ENCODE peak calls at places on chromosomes 4 and X, in ten cellular contexts. J is fibroblast of lung, I is breast epithelium, M is tibial artery, S is right cardiac atrium, N is uterus, L is upper lobe of right lung, A is GM23248, O is endothelial cell of umbilical vein, T is MM.1S. G is an unnamed sample. For H3K4me1, the result is how much of the 10 kb centered on the place peaks cover.

GRCh38 chrX:38664285-38664684 is 102.9 kb downstream of the TSPAN7 start:
- DNase-seq in J (peak), I (no peak), M (no peak), S (no peak), N (no peak), L (no peak), A (peak), O (peak), T (peak), G (no peak)

GRCh38 chr4:170769857-170770256 is 680.1 kb upstream of the AADAT start:
- DNase-seq in J (no peak), I (no peak), M (no peak), S (no peak), N (no peak), L (no peak), A (no peak), O (no peak), T (no peak), G (peak)

GRCh38 chr4:57078685-57079521 is 31.3 kb downstream of the IGFBP7 start:
- DNase-seq in J (no peak), I (no peak), M (no peak), S (no peak), N (no peak), L (no peak), A (no peak), O (peak), T (no peak), G (peak)

GRCh38 chr4:164800786-164801185 is 46.9 kb downstream of the SMIM31 start:
- DNase-seq in J (no peak), I (no peak), M (no peak), S (no peak), N (no peak), L (no peak), A (no peak), O (no peak), T (no peak), G (no peak)

GRCh38 chrX:69314436-69315348 is 149.4 kb upstream of the PJA1 start:
- DNase-seq in J (no peak), I (no peak), M (no peak), S (peak), N (no peak), L (no peak), A (no peak), O (no peak), T (no peak), G (no peak)

GRCh38 chr4:144649646-144650045 is 3.7 kb downstream of the HHIP start:
- DNase-seq in J (no peak), I (no peak), M (no peak), S (no peak), N (no peak), L (no peak), A (no peak), O (peak), T (no peak), G (no peak)

GRCh38 chrX:1147641-1148515 is 64.6 kb downstream of the CRLF2 start:
- DNase-seq in J (no peak), I (peak), M (no peak), S (no peak), N (no peak), L (no peak), A (no peak), O (no peak), T (no peak), G (no peak)

GRCh38 chr4:121721700-121722099 is 24.9 kb upstream of the ANXA5 start:
- DNase-seq in J (no peak), I (no peak), M (no peak), S (no peak), N (no peak), L (no peak), A (no peak), O (no peak), T (no peak), G (no peak)

GRCh38 chr4:140448162-140448561 is 20.7 kb upstream of the CLGN start:
- DNase-seq in J (peak), I (no peak), M (no peak), S (no peak), N (no peak), L (no peak), A (no peak), O (no peak), T (no peak), G (no peak)

GRCh38 chrX:109310031-109310430 is 171.9 kb downstream of the GUCY2F start:
- DNase-seq in J (no peak), I (no peak), M (no peak), S (peak), N (no peak), L (no peak), A (no peak), O (no peak), T (no peak), G (no peak)

GRCh38 chr4:16090306-16090705 is 6.5 kb upstream of the PROM1 start:
- DNase-seq in J (no peak), I (no peak), M (no peak), S (no peak), N (no peak), L (no peak), A (no peak), O (no peak), T (no peak), G (peak)

GRCh38 chr4:110778526-110778925 is 155.6 kb upstream of the PITX2 start:
- DNase-seq in J (peak), I (no peak), M (no peak), S (no peak), N (no peak), L (no peak), A (peak), O (no peak), T (no peak), G (peak)

GRCh38 chrX:130048686-130049222 is 61.5 kb downstream of the ELF4 start:
- DNase-seq in J (no peak), I (no peak), M (no peak), S (no peak), N (no peak), L (no peak), A (no peak), O (no peak), T (no peak), G (no peak)

GRCh38 chrX:150566734-150567182 is 1.7 kb upstream of the MTM1 start:
- DNase-seq in J (no peak), I (no peak), M (no peak), S (no peak), N (no peak), L (no peak), A (no peak), O (no peak), T (no peak), G (no peak)

GRCh38 chr4:98506462-98507132 is 151.8 kb downstream of the TSPAN5 start:
- DNase-seq in J (no peak), I (no peak), M (no peak), S (no peak), N (no peak), L (no peak), A (no peak), O (peak), T (no peak), G (no peak)

GRCh38 chr4:185916231-185916630 is 104.2 kb upstream of the SORBS2 start:
- DNase-seq in J (no peak), I (no peak), M (no peak), S (no peak), N (no peak), L (no peak), A (no peak), O (no peak), T (no peak), G (no peak)

GRCh38 chr4:126954537-126955291 is 678.0 kb upstream of the INTU start:
- DNase-seq in J (no peak), I (no peak), M (no peak), S (no peak), N (no peak), L (no peak), A (peak), O (no peak), T (no peak), G (no peak)

GRCh38 chrX:7746861-7747260 is 96.1 kb upstream of the VCX start:
- DNase-seq in J (no peak), I (no peak), M (no peak), S (no peak), N (no peak), L (no peak), A (peak), O (no peak), T (no peak), G (peak)

GRCh38 chr4:108097990-108098553 is 70.7 kb downstream of the LEF1 start:
- DNase-seq in J (no peak), I (no peak), M (no peak), S (no peak), N (no peak), L (no peak), A (no peak), O (no peak), T (no peak), G (no peak)

GRCh38 chrX:117992324-117992723 is 124.3 kb downstream of the KLHL13 start:
- DNase-seq in J (no peak), I (no peak), M (no peak), S (no peak), N (no peak), L (no peak), A (no peak), O (no peak), T (no peak), G (no peak)

GRCh38 chr4:17981063-17981462 is 40.5 kb downstream of the LCORL start:
- DNase-seq in J (peak), I (no peak), M (no peak), S (no peak), N (no peak), L (no peak), A (peak), O (no peak), T (no peak), G (peak)

GRCh38 chr4:147139455-147140198 is 194.0 kb upstream of the TTC29 start:
- DNase-seq in J (no peak), I (no peak), M (no peak), S (no peak), N (no peak), L (no peak), A (no peak), O (no peak), T (peak), G (no peak)

DNA sequence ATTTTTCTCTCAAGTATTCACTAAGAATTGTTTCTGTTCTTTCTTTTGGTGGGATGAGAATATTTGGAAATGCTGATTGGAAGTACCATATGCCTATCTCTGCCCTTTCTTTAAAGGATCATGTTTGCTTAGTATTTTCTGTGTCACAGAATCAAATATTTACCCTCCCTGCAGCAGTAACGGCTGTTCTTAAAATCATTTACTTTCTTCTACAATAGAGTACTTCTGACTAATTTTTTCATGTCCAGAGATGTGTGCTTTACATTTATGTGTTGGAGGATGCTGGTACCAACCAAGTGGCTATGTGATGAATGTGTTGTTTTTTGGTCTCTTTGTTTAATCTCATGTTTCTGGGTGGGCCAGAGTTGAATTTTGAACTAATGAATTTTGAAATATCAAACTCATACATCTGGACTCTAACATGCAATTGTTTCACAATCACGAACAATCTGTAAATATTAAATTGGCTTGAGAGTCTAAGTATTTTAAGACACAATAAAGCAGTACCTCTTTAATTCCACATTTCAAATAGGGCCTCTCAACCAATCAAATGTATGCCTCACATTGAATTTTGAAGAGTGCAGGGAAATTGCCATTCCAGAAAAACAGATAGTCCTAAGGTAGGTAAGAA is 59.4 kb upstream of the ARSJ start:
- DNase-seq in J (peak), I (no peak), M (no peak), S (no peak), N (no peak), L (no peak), A (no peak), O (no peak), T (no peak), G (no peak)
- H3K4me1 ChIP-seq in J (under half), I (under half), M (under half), S (under half), N (under half), L (under half), A (under half), O (under half), T (under half), G (under half)

DNA sequence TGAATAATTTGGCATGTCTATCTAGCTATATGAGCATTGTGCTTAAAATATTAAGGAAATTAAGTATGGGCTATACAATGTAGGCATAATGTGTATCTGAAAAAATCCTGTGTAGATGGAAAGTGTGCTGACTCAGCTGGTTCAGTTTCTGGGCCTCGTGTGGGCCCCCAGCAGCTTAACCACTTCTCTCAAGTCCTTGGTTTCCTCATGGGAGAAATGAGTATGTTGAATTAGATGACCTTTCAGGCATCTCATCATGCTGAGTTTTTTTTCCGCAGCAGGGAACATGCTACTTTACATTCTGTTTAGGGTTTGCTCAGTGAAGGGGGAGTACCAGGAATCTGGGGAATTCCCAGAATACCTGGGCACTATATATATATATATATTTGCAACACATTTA is 30.5 kb downstream of the RHOH start:
- DNase-seq in J (no peak), I (no peak), M (no peak), S (no peak), N (no peak), L (no peak), A (no peak), O (no peak), T (peak), G (no peak)
- H3K4me1 ChIP-seq in J (under half), I (under half), M (under half), S (under half), N (under half), L (under half), A (under half), O (under half), T (under half), G (under half)

DNA sequence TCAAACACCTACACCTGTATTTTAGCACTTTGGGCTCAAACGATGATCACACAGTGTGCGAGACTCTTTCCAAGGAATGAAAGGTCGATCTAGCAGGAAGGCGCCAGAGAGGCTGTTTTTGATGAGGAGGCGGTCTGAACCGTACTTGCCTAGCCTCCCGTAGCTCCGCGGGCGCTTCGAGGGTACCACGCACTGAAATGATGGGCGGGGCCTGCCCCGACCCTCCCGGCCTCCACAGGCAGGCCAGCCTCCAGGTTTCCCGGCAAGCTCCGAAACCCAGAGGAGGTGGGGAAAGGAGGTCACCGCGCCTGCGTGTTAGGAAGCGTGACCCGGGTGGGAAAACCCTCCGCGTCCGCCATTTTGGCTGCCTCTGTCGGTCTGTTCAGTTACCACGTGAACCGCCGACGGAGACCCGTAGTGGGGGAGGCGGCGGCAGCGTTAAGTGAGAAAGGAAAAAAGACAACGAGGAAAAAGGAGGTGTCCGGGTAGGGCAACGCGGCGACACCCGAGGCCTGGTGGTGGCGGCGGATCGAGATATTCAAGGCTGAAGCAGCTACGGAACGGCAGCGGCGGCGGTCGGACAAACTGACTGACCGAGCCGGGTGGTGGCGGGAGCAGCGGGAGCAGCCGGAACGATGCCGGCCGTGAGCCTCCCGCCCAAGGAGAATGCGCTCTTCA is at the start of gene NAA15:
- DNase-seq in J (peak), I (peak), M (peak), S (peak), N (peak), L (peak), A (peak), O (peak), T (peak), G (peak)
- H3K4me1 ChIP-seq in J (under half), I (under half), M (under half), S (under half), N (under half), L (under half), A (under half), O (under half), T (under half), G (under half)

GRCh38 chr4:168840988-168841681 is 168.9 kb downstream of the CBR4 start:
- DNase-seq in J (no peak), I (no peak), M (no peak), S (peak), N (no peak), L (no peak), A (no peak), O (no peak), T (no peak), G (no peak)

GRCh38 chr4:168842186-168842585 is 167.9 kb downstream of the CBR4 start:
- DNase-seq in J (no peak), I (no peak), M (no peak), S (no peak), N (no peak), L (no peak), A (no peak), O (no peak), T (no peak), G (peak)

GRCh38 chr4:168839758-168840385 is 170.2 kb downstream of the CBR4 start:
- DNase-seq in J (peak), I (no peak), M (no peak), S (no peak), N (peak), L (no peak), A (no peak), O (no peak), T (no peak), G (no peak)

GRCh38 chr4:168840386-168840763 is 169.7 kb downstream of the CBR4 start:
- DNase-seq in J (no peak), I (no peak), M (no peak), S (no peak), N (no peak), L (no peak), A (no peak), O (no peak), T (no peak), G (no peak)

DNA sequence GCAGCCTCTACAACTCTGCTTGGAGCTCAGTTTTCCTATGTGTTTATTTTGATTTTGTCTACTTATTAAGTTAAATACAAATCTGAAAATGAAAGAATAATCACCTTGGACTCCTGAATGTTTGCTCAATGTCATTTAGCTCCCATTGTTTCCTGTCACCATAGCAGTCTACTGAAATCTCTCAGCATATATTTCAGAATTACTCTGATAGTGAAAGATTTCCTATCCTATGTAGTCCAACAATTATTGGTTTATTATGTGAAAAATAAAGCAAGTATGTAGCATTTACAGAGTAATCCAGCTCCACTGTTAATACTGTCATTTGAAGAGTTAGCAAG is 168.4 kb downstream of the CBR4 start:
- DNase-seq in J (no peak), I (no peak), M (no peak), S (no peak), N (no peak), L (no peak), A (no peak), O (no peak), T (no peak), G (no peak)
- H3K4me1 ChIP-seq in J (under half), I (under half), M (half or more), S (under half), N (under half), L (under half), A (under half), O (under half), T (under half), G (half or more)

DNA sequence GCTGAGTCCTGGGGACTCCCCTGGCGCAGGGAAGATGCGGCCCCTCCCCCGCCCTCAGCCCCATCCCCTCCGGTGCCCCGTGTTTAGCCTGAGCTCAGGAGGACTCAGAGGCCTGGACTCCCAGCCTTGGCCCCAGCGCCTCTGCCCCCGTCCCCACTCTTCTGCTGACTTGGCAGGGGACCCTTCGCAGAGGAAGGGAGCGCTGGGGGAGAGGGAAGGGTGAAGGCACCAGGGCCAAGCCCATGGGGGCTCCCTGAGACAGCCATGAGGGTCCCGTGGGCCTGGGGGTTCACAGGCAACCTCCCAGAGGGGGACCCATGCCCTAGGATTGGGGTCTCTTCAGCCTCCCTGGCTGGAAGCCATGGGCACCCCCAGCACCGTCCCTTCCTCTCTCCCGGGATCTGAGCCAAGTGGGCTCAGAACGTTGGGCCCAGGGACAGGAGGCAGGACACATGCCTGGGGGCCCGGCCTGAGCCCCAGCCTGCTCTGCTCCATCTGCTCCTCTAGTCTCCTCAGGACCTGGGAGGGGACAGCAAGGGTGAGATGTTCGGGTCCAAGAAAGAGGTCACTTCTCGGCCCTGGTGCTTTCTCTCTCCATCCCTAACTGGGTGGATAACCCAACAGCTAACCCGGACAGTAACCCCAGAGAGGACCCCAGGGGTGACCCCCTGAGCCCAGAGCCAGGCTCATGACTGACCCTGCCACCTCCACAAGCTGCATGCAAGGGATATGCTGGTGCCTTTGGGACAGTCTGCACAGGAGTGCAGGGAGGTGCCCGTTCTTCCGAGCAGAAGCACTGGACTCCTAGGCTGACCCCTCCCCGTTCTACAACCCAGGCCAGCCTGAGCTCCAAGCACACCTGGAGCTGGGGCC is 1.5 kb upstream of the CPLX1 start:
- DNase-seq in J (no peak), I (peak), M (peak), S (peak), N (no peak), L (peak), A (no peak), O (no peak), T (no peak), G (no peak)
- H3K4me1 ChIP-seq in J (under half), I (under half), M (under half), S (under half), N (under half), L (under half), A (under half), O (under half), T (under half), G (under half)

DNA sequence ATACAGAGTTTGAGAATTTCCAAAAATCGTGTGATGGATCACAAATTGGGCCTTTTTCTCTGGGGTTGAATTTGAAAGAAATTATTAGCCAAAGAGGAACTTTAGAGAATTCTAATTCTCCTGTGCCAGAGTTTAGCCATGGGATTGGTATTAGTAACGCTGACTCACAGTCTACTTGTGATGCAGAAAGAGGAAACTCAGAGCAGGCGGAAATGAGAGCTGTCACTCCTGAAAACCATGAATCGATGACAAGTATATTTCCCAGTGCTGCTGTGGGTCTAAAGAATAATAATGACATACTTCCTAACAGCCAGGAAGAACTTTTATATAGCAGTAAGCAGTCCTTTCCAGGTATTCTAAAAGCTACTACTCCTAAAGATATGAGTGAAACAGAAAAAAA is 64.9 kb downstream of the N4BP2 start:
- DNase-seq in J (peak), I (no peak), M (no peak), S (no peak), N (no peak), L (no peak), A (peak), O (peak), T (no peak), G (peak)
- H3K4me1 ChIP-seq in J (under half), I (under half), M (under half), S (under half), N (under half), L (under half), A (under half), O (under half), T (under half), G (under half)

GRCh38 chr4:112284166-112284565 is 1.5 kb downstream of the TIFA start:
- DNase-seq in J (peak), I (no peak), M (no peak), S (no peak), N (no peak), L (no peak), A (peak), O (peak), T (no peak), G (peak)
- H3K4me1 ChIP-seq in J (under half), I (under half), M (under half), S (under half), N (under half), L (under half), A (under half), O (under half), T (under half), G (under half)

G was measured in foreskin keratinocyte.